ENCODE peak calls at places on chromosome 11, in nine cellular contexts. Y is EL; B is tibial nerve; Q is neuronal stem cell; R is NCI-H345; W is stimulated activated CD4-positive, alpha-beta T cell treated with anti-CD3 and anti-CD28 coated beads, Interleukin-2, amount 100 ng/mL, for 48 hours; T is KBM-7; P is midbrain; V is activated T-helper 1 cell treated with Interleukin-2 at 50 U/mL for 16 hours. S is an unnamed sample.

GRCh38 chr11:101567086-101567485 is 16.7 kb downstream of the TRPC6 start:
- DNase-seq in P (no peak), Y (no peak), R (no peak), B (no peak), V (no peak), Q (peak), W (no peak), T (no peak), S (no peak)

GRCh38 chr11:119684361-119685072 is 44.5 kb downstream of the NECTIN1 start:
- DNase-seq in P (no peak), B (no peak), Y (peak), W (no peak), V (no peak), T (peak), R (no peak), Q (no peak), S (no peak)

GRCh38 chr11:116716617-116717016 is 56.2 kb downstream of the BUD13 start:
- DNase-seq in T (no peak), P (no peak), Q (no peak), B (no peak), V (no peak), Y (no peak), R (no peak), W (no peak), S (no peak)

GRCh38 chr11:124719534-124719933 is 20.2 kb upstream of the NRGN start:
- DNase-seq in B (no peak), Q (no peak), P (no peak), V (no peak), W (no peak), Y (no peak), R (no peak), T (no peak), S (no peak)

GRCh38 chr11:113581713-113582112 is 106.5 kb upstream of the DRD2 start:
- DNase-seq in Y (no peak), B (no peak), P (no peak), T (no peak), W (no peak), R (no peak), V (no peak), Q (no peak), S (no peak)

GRCh38 chr11:36407360-36407759 is 102.7 kb downstream of the TRAF6 start:
- DNase-seq in Q (no peak), R (no peak), Y (no peak), V (no peak), T (no peak), P (no peak), B (no peak), W (no peak), S (no peak)

GRCh38 chr11:77559686-77560425 is 29.9 kb upstream of the AQP11 start:
- DNase-seq in B (no peak), R (no peak), P (no peak), Q (no peak), V (no peak), T (no peak), Y (peak), W (no peak), S (no peak)

GRCh38 chr11:79331251-79331901 is 109.5 kb downstream of the TENM4 start:
- DNase-seq in P (no peak), T (no peak), R (peak), V (no peak), Y (no peak), Q (no peak), W (no peak), B (no peak), S (no peak)

GRCh38 chr11:27509953-27510352 is 3.4 kb upstream of the LIN7C start:
- DNase-seq in P (no peak), Q (no peak), Y (no peak), B (no peak), W (no peak), T (no peak), V (no peak), R (no peak), S (no peak)

GRCh38 chr11:73312806-73313403 is 4.8 kb downstream of the ARHGEF17 start:
- DNase-seq in V (no peak), R (no peak), B (no peak), T (no peak), W (no peak), P (no peak), Y (peak), Q (no peak), S (no peak)

GRCh38 chr11:46649180-46649738 is 31.9 kb downstream of the ATG13 start:
- DNase-seq in W (no peak), B (peak), Y (peak), R (no peak), Q (peak), P (peak), V (no peak), T (no peak), S (no peak)

GRCh38 chr11:44564653-44565007 is 833 bp upstream of the CD82 start:
- DNase-seq in R (peak), B (peak), Y (peak), V (no peak), T (no peak), W (no peak), P (no peak), Q (no peak), S (peak)

GRCh38 chr11:61155312-61155711 is 5.9 kb downstream of the VPS37C start:
- DNase-seq in V (no peak), W (no peak), B (no peak), P (no peak), Q (no peak), T (no peak), R (no peak), Y (no peak), S (no peak)

GRCh38 chr11:114044042-114044871 is 15.3 kb upstream of the ZBTB16 start:
- DNase-seq in P (no peak), Y (no peak), W (no peak), Q (no peak), T (no peak), B (no peak), R (no peak), V (no peak), S (no peak)

GRCh38 chr11:35282226-35282882 is 137.0 kb downstream of the SLC1A2 start:
- DNase-seq in Q (no peak), V (no peak), B (no peak), W (no peak), R (no peak), P (no peak), T (no peak), Y (peak), S (no peak)

GRCh38 chr11:94553938-94554337 is 10.2 kb downstream of the FUT4 start:
- DNase-seq in T (no peak), Y (peak), Q (no peak), P (no peak), V (no peak), B (no peak), R (no peak), W (no peak), S (no peak)

GRCh38 chr11:113137735-113138529 is 176.5 kb upstream of the TTC12 start:
- DNase-seq in R (peak), P (peak), T (no peak), Y (no peak), W (no peak), B (no peak), Q (no peak), V (no peak), S (peak)

GRCh38 chr11:94196363-94196762 is 67.7 kb downstream of the PANX1 start:
- DNase-seq in P (no peak), R (no peak), W (no peak), V (no peak), B (no peak), T (no peak), Q (no peak), Y (no peak), S (no peak)

GRCh38 chr11:32312865-32313403 is 122.4 kb downstream of the WT1 start:
- DNase-seq in B (no peak), P (no peak), Q (no peak), W (peak), V (no peak), Y (peak), R (peak), T (peak), S (peak)

GRCh38 chr11:14336507-14337503 is 22.2 kb downstream of the RRAS2 start:
- DNase-seq in T (no peak), P (no peak), W (no peak), Y (peak), V (no peak), R (no peak), Q (no peak), B (no peak), S (no peak)

GRCh38 chr11:12088047-12088481 is 22.3 kb upstream of the MICAL2 start:
- DNase-seq in Y (peak), W (no peak), R (no peak), T (no peak), V (no peak), B (no peak), P (peak), Q (no peak), S (peak)

GRCh38 chr11:65026810-65027209 is 429 bp upstream of the SNX15 start:
- DNase-seq in T (no peak), B (no peak), R (no peak), W (no peak), V (no peak), P (no peak), Q (no peak), Y (no peak), S (no peak)

GRCh38 chr11:13891911-13892310 is 70.6 kb upstream of the SPON1 start:
- DNase-seq in Q (no peak), Y (no peak), P (no peak), V (no peak), W (no peak), R (peak), T (no peak), B (no peak), S (no peak)